ENCODE peak calls at places on chromosome 12, in six cellular contexts. One of them, this sample, is unnamed.

GRCh38 chr12:105014603-105015002 is 28.5 kb downstream of the NOPCHAP1 start:
- DNase-seq in nephron progenitor cell: no peak
- DNase-seq in glutamatergic neuron: no peak
- DNase-seq in foreskin fibroblast: no peak
- DNase-seq in MM.1S: no peak
- DNase-seq in BE2C: no peak
- DNase-seq in this sample: no peak

GRCh38 chr12:110330544-110330943 is 49.5 kb downstream of the ATP2A2 start:
- DNase-seq in nephron progenitor cell: no peak
- DNase-seq in foreskin fibroblast: peak
- DNase-seq in MM.1S: no peak
- DNase-seq in BE2C: no peak
- DNase-seq in glutamatergic neuron: no peak
- DNase-seq in this sample: no peak

GRCh38 chr12:39931857-39932256 is 174.0 kb downstream of the SLC2A13 start:
- DNase-seq in foreskin fibroblast: peak
- DNase-seq in glutamatergic neuron: no peak
- DNase-seq in MM.1S: no peak
- DNase-seq in nephron progenitor cell: no peak
- DNase-seq in BE2C: no peak
- DNase-seq in this sample: no peak

GRCh38 chr12:88932457-88932856 is 352.2 kb upstream of the KITLG start:
- DNase-seq in BE2C: no peak
- DNase-seq in glutamatergic neuron: no peak
- DNase-seq in MM.1S: no peak
- DNase-seq in foreskin fibroblast: no peak
- DNase-seq in nephron progenitor cell: no peak
- DNase-seq in this sample: no peak

GRCh38 chr12:27032679-27033078 is 10.3 kb downstream of the MED21 start:
- DNase-seq in nephron progenitor cell: no peak
- DNase-seq in BE2C: no peak
- DNase-seq in MM.1S: no peak
- DNase-seq in foreskin fibroblast: no peak
- DNase-seq in glutamatergic neuron: no peak
- DNase-seq in this sample: no peak

GRCh38 chr12:90939382-90939781 is 15.6 kb downstream of the CCER1 start:
- DNase-seq in glutamatergic neuron: no peak
- DNase-seq in MM.1S: no peak
- DNase-seq in nephron progenitor cell: no peak
- DNase-seq in foreskin fibroblast: peak
- DNase-seq in BE2C: no peak
- DNase-seq in this sample: no peak

GRCh38 chr12:62006076-62006732 is 254.0 kb upstream of the USP15 start:
- DNase-seq in MM.1S: peak
- DNase-seq in foreskin fibroblast: peak
- DNase-seq in glutamatergic neuron: peak
- DNase-seq in BE2C: peak
- DNase-seq in nephron progenitor cell: peak
- DNase-seq in this sample: peak

GRCh38 chr12:110563702-110564470 is 19.2 kb downstream of the PPTC7 start:
- DNase-seq in glutamatergic neuron: no peak
- DNase-seq in foreskin fibroblast: peak
- DNase-seq in BE2C: no peak
- DNase-seq in nephron progenitor cell: no peak
- DNase-seq in MM.1S: no peak
- DNase-seq in this sample: no peak

GRCh38 chr12:90253674-90254181 is 545.1 kb upstream of the ATP2B1 start:
- DNase-seq in foreskin fibroblast: peak
- DNase-seq in nephron progenitor cell: peak
- DNase-seq in BE2C: peak
- DNase-seq in MM.1S: peak
- DNase-seq in glutamatergic neuron: peak
- DNase-seq in this sample: no peak

GRCh38 chr12:38102197-38102596 is 214.4 kb upstream of the ALG10B start:
- DNase-seq in glutamatergic neuron: no peak
- DNase-seq in BE2C: no peak
- DNase-seq in MM.1S: no peak
- DNase-seq in foreskin fibroblast: no peak
- DNase-seq in nephron progenitor cell: no peak
- DNase-seq in this sample: no peak

GRCh38 chr12:132213359-132214160 is 69.3 kb downstream of the NOC4L start:
- DNase-seq in foreskin fibroblast: no peak
- DNase-seq in nephron progenitor cell: no peak
- DNase-seq in BE2C: no peak
- DNase-seq in glutamatergic neuron: no peak
- DNase-seq in MM.1S: no peak
- DNase-seq in this sample: no peak

GRCh38 chr12:128025856-128026255 is 241.1 kb upstream of the TMEM132C start:
- DNase-seq in glutamatergic neuron: no peak
- DNase-seq in nephron progenitor cell: peak
- DNase-seq in BE2C: no peak
- DNase-seq in MM.1S: no peak
- DNase-seq in foreskin fibroblast: no peak
- DNase-seq in this sample: no peak

GRCh38 chr12:108594-108993 is 42.0 kb downstream of the IQSEC3 start:
- DNase-seq in foreskin fibroblast: peak
- DNase-seq in MM.1S: no peak
- DNase-seq in nephron progenitor cell: no peak
- DNase-seq in glutamatergic neuron: no peak
- DNase-seq in BE2C: peak
- DNase-seq in this sample: no peak

GRCh38 chr12:81206425-81206824 is 128.5 kb downstream of the ACSS3 start:
- DNase-seq in glutamatergic neuron: no peak
- DNase-seq in MM.1S: no peak
- DNase-seq in BE2C: no peak
- DNase-seq in nephron progenitor cell: no peak
- DNase-seq in foreskin fibroblast: no peak
- DNase-seq in this sample: no peak

GRCh38 chr12:113858828-113859386 is 107.2 kb downstream of the RBM19 start:
- DNase-seq in glutamatergic neuron: no peak
- DNase-seq in MM.1S: no peak
- DNase-seq in foreskin fibroblast: no peak
- DNase-seq in BE2C: no peak
- DNase-seq in nephron progenitor cell: no peak
- DNase-seq in this sample: no peak

GRCh38 chr12:13805038-13805437 is 176.4 kb downstream of the GRIN2B start:
- DNase-seq in nephron progenitor cell: no peak
- DNase-seq in MM.1S: no peak
- DNase-seq in foreskin fibroblast: no peak
- DNase-seq in glutamatergic neuron: no peak
- DNase-seq in BE2C: no peak
- DNase-seq in this sample: no peak

GRCh38 chr12:22283006-22283506 is 51.5 kb downstream of the ST8SIA1 start:
- DNase-seq in BE2C: no peak
- DNase-seq in glutamatergic neuron: no peak
- DNase-seq in foreskin fibroblast: peak
- DNase-seq in MM.1S: no peak
- DNase-seq in nephron progenitor cell: no peak
- DNase-seq in this sample: no peak

GRCh38 chr12:13536219-13536910 is 339.8 kb downstream of the EMP1 start:
- DNase-seq in nephron progenitor cell: no peak
- DNase-seq in MM.1S: no peak
- DNase-seq in foreskin fibroblast: no peak
- DNase-seq in glutamatergic neuron: no peak
- DNase-seq in BE2C: no peak
- DNase-seq in this sample: no peak

GRCh38 chr12:75850751-75851462 is 180.7 kb downstream of the PHLDA1 start:
- DNase-seq in MM.1S: no peak
- DNase-seq in foreskin fibroblast: peak
- DNase-seq in glutamatergic neuron: no peak
- DNase-seq in BE2C: peak
- DNase-seq in nephron progenitor cell: no peak
- DNase-seq in this sample: no peak

GRCh38 chr12:84789184-84789583 is 123.4 kb downstream of the SLC6A15 start:
- DNase-seq in glutamatergic neuron: no peak
- DNase-seq in BE2C: no peak
- DNase-seq in foreskin fibroblast: peak
- DNase-seq in MM.1S: no peak
- DNase-seq in nephron progenitor cell: no peak
- DNase-seq in this sample: no peak

GRCh38 chr12:84791444-84791843 is 121.2 kb downstream of the SLC6A15 start:
- DNase-seq in foreskin fibroblast: peak
- DNase-seq in glutamatergic neuron: no peak
- DNase-seq in nephron progenitor cell: no peak
- DNase-seq in MM.1S: no peak
- DNase-seq in BE2C: no peak
- DNase-seq in this sample: no peak

DNA sequence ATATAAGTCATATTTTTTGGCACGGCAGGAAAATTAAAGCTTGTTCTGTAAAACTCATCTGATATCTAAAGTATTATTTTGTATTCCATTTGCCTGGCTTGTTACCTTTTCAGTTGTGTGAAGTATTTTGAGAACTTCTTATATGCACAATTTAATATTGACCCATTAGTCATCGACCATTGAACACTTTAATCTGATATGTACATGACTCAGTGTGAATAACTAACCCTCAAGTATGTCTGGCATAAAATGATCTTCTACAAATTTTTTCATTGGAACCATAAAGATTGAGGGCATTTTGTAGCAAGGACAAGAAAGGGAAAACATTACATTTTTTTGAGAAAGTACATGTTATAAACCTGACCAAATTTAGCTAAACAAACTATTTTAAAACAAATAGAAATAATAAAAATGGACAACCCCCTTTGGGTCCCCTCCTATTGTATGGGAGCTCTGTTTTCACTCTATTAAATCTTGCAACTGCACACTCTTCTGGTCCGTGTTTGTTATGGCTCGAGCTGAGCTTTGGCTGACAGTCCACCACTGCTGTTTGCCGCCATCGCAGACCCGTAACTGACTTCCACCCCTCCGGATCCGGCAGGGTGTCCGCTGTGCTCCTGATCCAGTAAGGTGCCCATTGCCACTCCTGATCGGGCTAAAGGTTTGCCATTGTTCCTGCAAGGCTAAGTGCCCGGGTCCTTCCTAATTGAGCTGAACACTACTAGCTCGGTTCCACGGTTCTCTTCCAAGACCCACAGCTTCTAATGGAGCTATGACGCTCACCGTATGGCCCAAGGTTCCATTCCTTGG is 118.8 kb downstream of the SLC6A15 start:
- DNase-seq in glutamatergic neuron: no peak
- DNase-seq in MM.1S: no peak
- DNase-seq in nephron progenitor cell: no peak
- DNase-seq in foreskin fibroblast: peak
- DNase-seq in BE2C: no peak
- DNase-seq in this sample: no peak
- TF ChIP-seq CTCF in glutamatergic neuron: no peak
- TF ChIP-seq CTCF in MM.1S: no peak
- TF ChIP-seq CTCF in nephron progenitor cell: no peak
- TF ChIP-seq CTCF in foreskin fibroblast: no peak
- TF ChIP-seq CTCF in BE2C: no peak
- TF ChIP-seq CTCF in this sample: no peak

GRCh38 chr12:71397433-71397954 is 42.1 kb upstream of the LGR5 start:
- DNase-seq in nephron progenitor cell: no peak
- DNase-seq in foreskin fibroblast: peak
- DNase-seq in glutamatergic neuron: no peak
- DNase-seq in MM.1S: no peak
- DNase-seq in BE2C: no peak
- DNase-seq in this sample: no peak
- TF ChIP-seq CTCF in nephron progenitor cell: no peak
- TF ChIP-seq CTCF in foreskin fibroblast: no peak
- TF ChIP-seq CTCF in glutamatergic neuron: no peak
- TF ChIP-seq CTCF in MM.1S: no peak
- TF ChIP-seq CTCF in BE2C: no peak
- TF ChIP-seq CTCF in this sample: no peak

GRCh38 chr12:46679754-46680153 is 146.0 kb downstream of the SLC38A4 start:
- DNase-seq in nephron progenitor cell: no peak
- DNase-seq in BE2C: no peak
- DNase-seq in MM.1S: no peak
- DNase-seq in foreskin fibroblast: no peak
- DNase-seq in glutamatergic neuron: no peak
- DNase-seq in this sample: no peak

GRCh38 chr12:46678441-46678840 is 147.4 kb downstream of the SLC38A4 start:
- DNase-seq in nephron progenitor cell: no peak
- DNase-seq in BE2C: no peak
- DNase-seq in glutamatergic neuron: no peak
- DNase-seq in MM.1S: no peak
- DNase-seq in foreskin fibroblast: no peak
- DNase-seq in this sample: no peak

GRCh38 chr12:46676396-46676795 is 149.4 kb downstream of the SLC38A4 start:
- DNase-seq in MM.1S: no peak
- DNase-seq in BE2C: no peak
- DNase-seq in glutamatergic neuron: no peak
- DNase-seq in foreskin fibroblast: no peak
- DNase-seq in nephron progenitor cell: no peak
- DNase-seq in this sample: no peak

GRCh38 chr12:46676797-46677520 is 148.8 kb downstream of the SLC38A4 start:
- DNase-seq in foreskin fibroblast: peak
- DNase-seq in MM.1S: no peak
- DNase-seq in nephron progenitor cell: no peak
- DNase-seq in glutamatergic neuron: no peak
- DNase-seq in BE2C: no peak
- DNase-seq in this sample: no peak

DNA sequence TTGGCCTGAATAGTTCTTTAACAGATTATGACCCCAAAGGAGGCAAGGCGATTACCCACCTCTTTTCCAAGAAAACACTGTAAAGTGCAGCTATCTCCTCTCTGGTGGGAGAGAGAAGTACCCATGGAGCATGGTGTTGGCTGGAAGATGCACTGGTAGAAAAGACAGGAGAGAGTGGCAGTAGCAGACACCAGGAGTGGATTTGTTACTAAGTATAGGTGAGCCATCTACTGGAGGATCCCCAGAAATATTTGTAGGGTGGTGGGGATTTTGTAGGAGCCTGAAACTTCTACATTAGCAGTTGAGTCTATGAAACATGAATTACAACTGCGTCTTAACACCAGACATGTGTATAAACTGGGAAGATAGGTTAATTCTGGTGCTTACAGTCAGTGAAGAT is 148.0 kb downstream of the SLC38A4 start:
- DNase-seq in nephron progenitor cell: no peak
- DNase-seq in MM.1S: no peak
- DNase-seq in BE2C: no peak
- DNase-seq in glutamatergic neuron: no peak
- DNase-seq in foreskin fibroblast: peak
- DNase-seq in this sample: no peak
- TF ChIP-seq CTCF in nephron progenitor cell: no peak
- TF ChIP-seq CTCF in MM.1S: no peak
- TF ChIP-seq CTCF in BE2C: peak
- TF ChIP-seq CTCF in glutamatergic neuron: no peak
- TF ChIP-seq CTCF in foreskin fibroblast: peak
- TF ChIP-seq CTCF in this sample: peak

GRCh38 chr12:2625267-2625666 is 169.5 kb upstream of the FKBP4 start:
- DNase-seq in nephron progenitor cell: no peak
- DNase-seq in glutamatergic neuron: no peak
- DNase-seq in foreskin fibroblast: no peak
- DNase-seq in MM.1S: no peak
- DNase-seq in BE2C: no peak
- DNase-seq in this sample: no peak

GRCh38 chr12:2623472-2623871 is 171.3 kb upstream of the FKBP4 start:
- DNase-seq in glutamatergic neuron: no peak
- DNase-seq in nephron progenitor cell: no peak
- DNase-seq in foreskin fibroblast: no peak
- DNase-seq in BE2C: no peak
- DNase-seq in MM.1S: no peak
- DNase-seq in this sample: no peak

GRCh38 chr12:2622460-2622859 is 172.3 kb upstream of the FKBP4 start:
- DNase-seq in BE2C: no peak
- DNase-seq in foreskin fibroblast: no peak
- DNase-seq in glutamatergic neuron: no peak
- DNase-seq in nephron progenitor cell: no peak
- DNase-seq in MM.1S: no peak
- DNase-seq in this sample: no peak

GRCh38 chr12:2627343-2628191 is 167.2 kb upstream of the FKBP4 start:
- DNase-seq in MM.1S: no peak
- DNase-seq in BE2C: no peak
- DNase-seq in nephron progenitor cell: no peak
- DNase-seq in glutamatergic neuron: peak
- DNase-seq in foreskin fibroblast: no peak
- DNase-seq in this sample: no peak

GRCh38 chr12:2624543-2625266 is 170.1 kb upstream of the FKBP4 start:
- DNase-seq in BE2C: peak
- DNase-seq in foreskin fibroblast: peak
- DNase-seq in nephron progenitor cell: peak
- DNase-seq in glutamatergic neuron: peak
- DNase-seq in MM.1S: no peak
- DNase-seq in this sample: peak
- TF ChIP-seq CTCF in BE2C: peak
- TF ChIP-seq CTCF in foreskin fibroblast: peak
- TF ChIP-seq CTCF in nephron progenitor cell: no peak
- TF ChIP-seq CTCF in glutamatergic neuron: peak
- TF ChIP-seq CTCF in MM.1S: peak
- TF ChIP-seq CTCF in this sample: peak

This sample was measured in neural crest cell.